ENCODE peak calls at places on chromosomes 13 and 19, in six cellular contexts. One of them, this sample, is unnamed.

GRCh38 chr13:103873725-103874124 is 807.5 kb upstream of the SLC10A2 start:
- DNase-seq in cardiac fibroblast: no peak
- DNase-seq in neuronal stem cell: no peak
- DNase-seq in tibial artery: no peak
- DNase-seq in heart right ventricle: no peak
- DNase-seq in hepatocyte: no peak
- DNase-seq in this sample: no peak

GRCh38 chr19:36113895-36114762 is 546 bp downstream of the POLR2I start:
- DNase-seq in cardiac fibroblast: peak
- DNase-seq in tibial artery: peak
- DNase-seq in heart right ventricle: peak
- DNase-seq in neuronal stem cell: no peak
- DNase-seq in hepatocyte: peak
- DNase-seq in this sample: no peak

GRCh38 chr19:6971366-6971765 is 49.9 kb downstream of the MBD3L2B start:
- DNase-seq in cardiac fibroblast: no peak
- DNase-seq in neuronal stem cell: no peak
- DNase-seq in tibial artery: no peak
- DNase-seq in heart right ventricle: no peak
- DNase-seq in hepatocyte: no peak
- DNase-seq in this sample: no peak

GRCh38 chr13:100387416-100387815 is 201.2 kb downstream of the GGACT start:
- DNase-seq in heart right ventricle: no peak
- DNase-seq in neuronal stem cell: no peak
- DNase-seq in hepatocyte: no peak
- DNase-seq in cardiac fibroblast: no peak
- DNase-seq in tibial artery: no peak
- DNase-seq in this sample: no peak

GRCh38 chr13:62293081-62293480 is 877.4 kb upstream of the PCDH20 start:
- DNase-seq in hepatocyte: peak
- DNase-seq in cardiac fibroblast: peak
- DNase-seq in heart right ventricle: no peak
- DNase-seq in tibial artery: no peak
- DNase-seq in neuronal stem cell: no peak
- DNase-seq in this sample: no peak

GRCh38 chr13:25168800-25169199 is 3.3 kb downstream of the AMER2 start:
- DNase-seq in heart right ventricle: no peak
- DNase-seq in hepatocyte: no peak
- DNase-seq in cardiac fibroblast: no peak
- DNase-seq in neuronal stem cell: no peak
- DNase-seq in tibial artery: no peak
- DNase-seq in this sample: no peak

GRCh38 chr13:77207943-77208342 is 119.0 kb downstream of the MYCBP2 start:
- DNase-seq in cardiac fibroblast: peak
- DNase-seq in hepatocyte: no peak
- DNase-seq in heart right ventricle: no peak
- DNase-seq in neuronal stem cell: no peak
- DNase-seq in tibial artery: no peak
- DNase-seq in this sample: peak

GRCh38 chr19:6580313-6580712 is 10.6 kb downstream of the CD70 start:
- DNase-seq in tibial artery: no peak
- DNase-seq in cardiac fibroblast: peak
- DNase-seq in neuronal stem cell: no peak
- DNase-seq in heart right ventricle: no peak
- DNase-seq in hepatocyte: no peak
- DNase-seq in this sample: no peak

GRCh38 chr13:26249551-26249950 is 4.4 kb upstream of the CDK8 start:
- DNase-seq in cardiac fibroblast: no peak
- DNase-seq in neuronal stem cell: no peak
- DNase-seq in tibial artery: no peak
- DNase-seq in hepatocyte: no peak
- DNase-seq in heart right ventricle: no peak
- DNase-seq in this sample: no peak

GRCh38 chr19:27746691-27747380 is 1466.1 kb downstream of the UQCRFS1 start:
- DNase-seq in cardiac fibroblast: peak
- DNase-seq in heart right ventricle: peak
- DNase-seq in hepatocyte: no peak
- DNase-seq in neuronal stem cell: no peak
- DNase-seq in tibial artery: peak
- DNase-seq in this sample: no peak

GRCh38 chr13:26601669-26602068 is 44.2 kb downstream of the WASF3 start:
- DNase-seq in tibial artery: no peak
- DNase-seq in heart right ventricle: no peak
- DNase-seq in neuronal stem cell: no peak
- DNase-seq in cardiac fibroblast: peak
- DNase-seq in hepatocyte: no peak
- DNase-seq in this sample: peak

GRCh38 chr13:26254583-26255102 is 714 bp downstream of the CDK8 start:
- DNase-seq in neuronal stem cell: no peak
- DNase-seq in cardiac fibroblast: peak
- DNase-seq in heart right ventricle: peak
- DNase-seq in tibial artery: peak
- DNase-seq in hepatocyte: peak
- DNase-seq in this sample: peak

GRCh38 chr13:23069571-23069970 is 111.2 kb upstream of the SGCG start:
- DNase-seq in cardiac fibroblast: peak
- DNase-seq in heart right ventricle: no peak
- DNase-seq in neuronal stem cell: no peak
- DNase-seq in hepatocyte: no peak
- DNase-seq in tibial artery: no peak
- DNase-seq in this sample: no peak

GRCh38 chr13:73168993-73169401 is 110.2 kb downstream of the KLF5 start:
- DNase-seq in tibial artery: no peak
- DNase-seq in hepatocyte: no peak
- DNase-seq in heart right ventricle: no peak
- DNase-seq in neuronal stem cell: no peak
- DNase-seq in cardiac fibroblast: no peak
- DNase-seq in this sample: no peak

GRCh38 chr13:38980628-38981078 is 10.0 kb downstream of the STOML3 start:
- DNase-seq in tibial artery: no peak
- DNase-seq in heart right ventricle: no peak
- DNase-seq in cardiac fibroblast: no peak
- DNase-seq in neuronal stem cell: peak
- DNase-seq in hepatocyte: no peak
- DNase-seq in this sample: no peak

GRCh38 chr19:46718157-46718933 is 1.4 kb upstream of the PRKD2 start:
- DNase-seq in tibial artery: no peak
- DNase-seq in heart right ventricle: no peak
- DNase-seq in cardiac fibroblast: no peak
- DNase-seq in hepatocyte: peak
- DNase-seq in neuronal stem cell: no peak
- DNase-seq in this sample: peak
- H3K4me3 ChIP-seq in tibial artery: no peak
- H3K4me3 ChIP-seq in heart right ventricle: peak
- H3K4me3 ChIP-seq in cardiac fibroblast: no peak
- H3K4me3 ChIP-seq in hepatocyte: no peak
- H3K4me3 ChIP-seq in neuronal stem cell: no peak
- H3K4me3 ChIP-seq in this sample: peak

GRCh38 chr13:97700306-97700848 is 253.1 kb upstream of the IPO5 start:
- DNase-seq in tibial artery: no peak
- DNase-seq in neuronal stem cell: no peak
- DNase-seq in heart right ventricle: no peak
- DNase-seq in cardiac fibroblast: no peak
- DNase-seq in hepatocyte: no peak
- DNase-seq in this sample: no peak

GRCh38 chr13:97692628-97693027 is 258.7 kb downstream of the RAP2A start:
- DNase-seq in cardiac fibroblast: peak
- DNase-seq in tibial artery: no peak
- DNase-seq in neuronal stem cell: no peak
- DNase-seq in hepatocyte: no peak
- DNase-seq in heart right ventricle: no peak
- DNase-seq in this sample: no peak

GRCh38 chr13:97695684-97696083 is 257.8 kb upstream of the IPO5 start:
- DNase-seq in heart right ventricle: no peak
- DNase-seq in tibial artery: no peak
- DNase-seq in cardiac fibroblast: no peak
- DNase-seq in neuronal stem cell: no peak
- DNase-seq in hepatocyte: peak
- DNase-seq in this sample: no peak

GRCh38 chr13:97702614-97703013 is 250.9 kb upstream of the IPO5 start:
- DNase-seq in tibial artery: no peak
- DNase-seq in heart right ventricle: no peak
- DNase-seq in neuronal stem cell: no peak
- DNase-seq in hepatocyte: no peak
- DNase-seq in cardiac fibroblast: no peak
- DNase-seq in this sample: no peak

GRCh38 chr13:97696921-97697320 is 256.6 kb upstream of the IPO5 start:
- DNase-seq in hepatocyte: no peak
- DNase-seq in neuronal stem cell: no peak
- DNase-seq in cardiac fibroblast: no peak
- DNase-seq in heart right ventricle: no peak
- DNase-seq in tibial artery: no peak
- DNase-seq in this sample: no peak
- H3K4me3 ChIP-seq in hepatocyte: no peak
- H3K4me3 ChIP-seq in neuronal stem cell: no peak
- H3K4me3 ChIP-seq in cardiac fibroblast: no peak
- H3K4me3 ChIP-seq in heart right ventricle: no peak
- H3K4me3 ChIP-seq in tibial artery: no peak
- H3K4me3 ChIP-seq in this sample: no peak

GRCh38 chr19:43902399-43902798 is 32.7 kb downstream of the ZNF45 start:
- DNase-seq in cardiac fibroblast: no peak
- DNase-seq in neuronal stem cell: no peak
- DNase-seq in tibial artery: no peak
- DNase-seq in hepatocyte: no peak
- DNase-seq in heart right ventricle: no peak
- DNase-seq in this sample: no peak
- H3K4me3 ChIP-seq in cardiac fibroblast: no peak
- H3K4me3 ChIP-seq in neuronal stem cell: peak
- H3K4me3 ChIP-seq in tibial artery: no peak
- H3K4me3 ChIP-seq in hepatocyte: peak
- H3K4me3 ChIP-seq in heart right ventricle: peak
- H3K4me3 ChIP-seq in this sample: no peak

GRCh38 chr19:3873151-3873550 is 4.3 kb upstream of the ZFR2 start:
- DNase-seq in hepatocyte: no peak
- DNase-seq in neuronal stem cell: no peak
- DNase-seq in cardiac fibroblast: no peak
- DNase-seq in tibial artery: no peak
- DNase-seq in heart right ventricle: no peak
- DNase-seq in this sample: no peak

GRCh38 chr19:3863648-3864047 is 5.2 kb downstream of the ZFR2 start:
- DNase-seq in tibial artery: no peak
- DNase-seq in cardiac fibroblast: no peak
- DNase-seq in neuronal stem cell: no peak
- DNase-seq in heart right ventricle: no peak
- DNase-seq in hepatocyte: no peak
- DNase-seq in this sample: no peak

GRCh38 chr19:3868770-3869456 is at the start of gene ZFR2:
- DNase-seq in hepatocyte: peak
- DNase-seq in tibial artery: no peak
- DNase-seq in heart right ventricle: no peak
- DNase-seq in cardiac fibroblast: no peak
- DNase-seq in neuronal stem cell: no peak
- DNase-seq in this sample: peak

GRCh38 chr19:3866798-3867638 is 1.8 kb downstream of the ZFR2 start:
- DNase-seq in neuronal stem cell: no peak
- DNase-seq in cardiac fibroblast: no peak
- DNase-seq in heart right ventricle: no peak
- DNase-seq in hepatocyte: no peak
- DNase-seq in tibial artery: no peak
- DNase-seq in this sample: no peak

DNA sequence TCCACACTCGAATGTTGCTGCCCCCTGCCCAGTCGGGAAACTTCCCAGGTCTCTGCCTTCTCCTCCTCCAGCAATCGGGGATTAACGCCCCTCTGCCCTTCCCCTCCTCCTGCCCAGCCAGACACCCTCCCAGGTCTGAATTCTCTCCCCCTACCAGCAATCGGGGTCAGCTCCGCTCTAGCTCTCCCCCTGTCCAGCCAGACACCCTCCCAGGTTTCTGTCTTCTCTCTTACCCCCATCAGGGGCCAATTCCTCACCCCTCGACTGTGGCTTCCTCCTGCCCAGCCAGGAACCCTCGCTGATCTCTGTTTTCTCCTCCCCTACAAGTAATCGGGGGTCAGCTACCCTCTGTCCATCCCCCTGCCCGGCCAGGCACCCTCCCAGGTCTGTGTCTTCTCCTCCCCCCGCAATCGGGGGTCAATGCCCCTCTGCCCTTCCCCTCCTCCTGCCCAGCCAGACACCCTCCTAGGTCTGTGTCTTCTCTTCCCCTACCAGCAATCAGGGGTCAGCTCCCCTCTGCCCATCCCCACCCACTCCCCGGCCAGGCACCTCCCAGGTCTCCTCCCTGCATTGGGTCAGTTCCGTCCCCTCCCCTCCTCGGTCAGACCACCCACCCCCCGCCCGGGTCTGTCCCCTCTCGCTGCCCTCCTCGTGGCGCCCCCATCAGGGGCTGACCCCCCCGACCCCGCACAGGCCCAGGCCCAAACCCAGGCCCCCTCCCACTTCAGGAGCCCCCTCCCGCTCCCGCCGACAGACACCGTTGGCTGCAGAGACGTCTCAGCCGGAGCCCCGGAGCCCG is 668 bp downstream of the ZFR2 start:
- DNase-seq in heart right ventricle: no peak
- DNase-seq in neuronal stem cell: no peak
- DNase-seq in tibial artery: no peak
- DNase-seq in hepatocyte: no peak
- DNase-seq in cardiac fibroblast: no peak
- DNase-seq in this sample: no peak
- H3K4me3 ChIP-seq in heart right ventricle: no peak
- H3K4me3 ChIP-seq in neuronal stem cell: peak
- H3K4me3 ChIP-seq in tibial artery: peak
- H3K4me3 ChIP-seq in hepatocyte: no peak
- H3K4me3 ChIP-seq in cardiac fibroblast: no peak
- H3K4me3 ChIP-seq in this sample: no peak

GRCh38 chr19:52010674-52011073 is 2.7 kb upstream of the ZNF615 start:
- DNase-seq in cardiac fibroblast: no peak
- DNase-seq in neuronal stem cell: no peak
- DNase-seq in tibial artery: no peak
- DNase-seq in hepatocyte: no peak
- DNase-seq in heart right ventricle: no peak
- DNase-seq in this sample: no peak

GRCh38 chr19:52007436-52007804 is 591 bp downstream of the ZNF615 start:
- DNase-seq in heart right ventricle: no peak
- DNase-seq in hepatocyte: peak
- DNase-seq in cardiac fibroblast: peak
- DNase-seq in tibial artery: no peak
- DNase-seq in neuronal stem cell: peak
- DNase-seq in this sample: no peak

DNA sequence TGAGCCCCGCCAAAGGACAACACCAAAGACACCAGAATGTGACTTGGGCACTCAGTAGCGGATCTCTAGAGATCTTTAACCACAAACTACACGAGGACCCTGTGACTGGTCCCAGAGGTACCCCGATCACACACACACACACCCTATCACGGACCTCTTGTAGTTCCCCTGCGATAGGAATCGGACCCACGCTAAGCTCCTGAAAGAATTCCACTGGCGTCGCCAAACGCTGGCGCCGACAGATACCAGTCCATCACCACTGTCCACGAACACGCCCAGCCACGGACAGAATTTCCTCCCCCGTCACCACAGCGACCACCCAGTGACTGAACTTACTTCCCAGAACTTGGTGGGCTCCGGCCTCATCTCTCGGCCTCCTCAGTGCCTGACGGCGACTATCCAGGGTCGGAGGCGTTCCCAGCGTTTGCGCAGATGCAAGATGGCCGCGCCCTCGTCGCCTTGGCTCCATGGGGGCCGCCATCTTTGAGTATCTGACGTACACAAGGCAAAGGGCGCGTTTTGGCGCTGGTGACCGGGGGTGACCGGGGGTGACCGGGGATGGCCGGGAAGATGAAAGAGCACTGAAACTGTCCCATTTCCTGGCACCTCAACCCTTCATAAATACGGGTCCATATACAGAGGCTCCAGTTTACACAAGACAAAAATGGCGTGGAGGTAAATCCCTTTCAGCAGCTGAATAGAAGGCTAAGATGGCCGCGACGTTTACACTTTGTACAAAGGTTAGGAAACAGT is at the start of gene ZNF615:
- DNase-seq in heart right ventricle: peak
- DNase-seq in neuronal stem cell: peak
- DNase-seq in tibial artery: peak
- DNase-seq in cardiac fibroblast: peak
- DNase-seq in hepatocyte: peak
- DNase-seq in this sample: no peak
- H3K4me3 ChIP-seq in heart right ventricle: peak
- H3K4me3 ChIP-seq in neuronal stem cell: peak
- H3K4me3 ChIP-seq in tibial artery: peak
- H3K4me3 ChIP-seq in cardiac fibroblast: peak
- H3K4me3 ChIP-seq in hepatocyte: peak
- H3K4me3 ChIP-seq in this sample: no peak